ENCODE peak calls at places on chromosomes 13 and 19, in seven cellular contexts. U is endodermal cell; M is psoas muscle; S is HFFc6; I is RWPE1; C is CD4-positive, alpha-beta T cell; K is GM06990. F is an unnamed sample.

GRCh38 chr19:54928299-54928698 is 19.0 kb downstream of the NLRP7 start:
- DNase-seq in U (no peak), M (no peak), S (no peak), I (no peak), C (no peak), K (no peak), F (no peak)

GRCh38 chr13:84430015-84430414 is 547.7 kb upstream of the SLITRK1 start:
- DNase-seq in U (no peak), M (no peak), S (peak; percentile 92), I (no peak), C (no peak), K (no peak), F (no peak)

GRCh38 chr13:99997702-99998219 is 16.2 kb downstream of the ZIC2 start:
- DNase-seq in U (no peak), M (no peak), S (no peak), I (no peak), C (no peak), K (no peak), F (peak; percentile 17)

GRCh38 chr19:3062165-3063105 is at the start of gene TLE5:
- DNase-seq in U (peak; percentile 75), M (peak; percentile 75), S (no peak), I (peak; percentile 45), C (peak; percentile 63), K (peak; percentile 80), F (peak; percentile 95)

GRCh38 chr13:21852043-21852442 is 181.2 kb downstream of the FGF9 start:
- DNase-seq in U (no peak), M (no peak), S (no peak), I (peak; percentile 30), C (no peak), K (no peak), F (no peak)

GRCh38 chr13:113005076-113005865 is 36.3 kb downstream of the MCF2L start:
- DNase-seq in U (no peak), M (no peak), S (no peak), I (no peak), C (no peak), K (no peak), F (no peak)

GRCh38 chr19:46731007-46731501 is 14.1 kb upstream of the PRKD2 start:
- DNase-seq in U (no peak), M (no peak), S (peak; percentile 92), I (peak; percentile 82), C (no peak), K (no peak), F (no peak)

GRCh38 chr13:84097148-84097547 is 214.9 kb upstream of the SLITRK1 start:
- DNase-seq in U (no peak), M (no peak), S (no peak), I (no peak), C (no peak), K (no peak), F (no peak)

GRCh38 chr13:49308104-49308875 is 60.6 kb downstream of the CDADC1 start:
- DNase-seq in U (no peak), M (peak; percentile 85), S (no peak), I (no peak), C (no peak), K (no peak), F (no peak)

GRCh38 chr19:6556480-6556879 is 25.7 kb downstream of the TNFSF9 start:
- DNase-seq in U (no peak), M (no peak), S (no peak), I (no peak), C (no peak), K (peak; percentile 56), F (peak; percentile 31)

GRCh38 chr13:52737451-52737850 is 2.2 kb downstream of the CNMD start:
- DNase-seq in U (no peak), M (no peak), S (no peak), I (no peak), C (no peak), K (no peak), F (no peak)

GRCh38 chr19:38647368-38647965 is at the start of gene ACTN4:
- DNase-seq in U (peak; percentile 100), M (peak; percentile 100), S (peak; percentile 96), I (peak; percentile 96), C (peak; percentile 100), K (peak; percentile 99), F (peak; percentile 99)

GRCh38 chr19:55373318-55373992 is 3.2 kb upstream of the TMEM190 start:
- DNase-seq in U (peak; percentile 80), M (no peak), S (no peak), I (no peak), C (no peak), K (no peak), F (no peak)

GRCh38 chr19:14764401-14764800 is 14.0 kb downstream of the ADGRE2 start:
- DNase-seq in U (no peak), M (no peak), S (no peak), I (no peak), C (no peak), K (no peak), F (no peak)

GRCh38 chr19:55269299-55269698 is 10.5 kb upstream of the PPP6R1 start:
- DNase-seq in U (no peak), M (no peak), S (no peak), I (no peak), C (no peak), K (no peak), F (no peak)

GRCh38 chr19:41911889-41912731 is 16.1 kb downstream of the ERFL start:
- DNase-seq in U (no peak), M (no peak), S (no peak), I (no peak), C (no peak), K (no peak), F (no peak)

GRCh38 chr13:20190481-20191310 is 2.0 kb downstream of the GJB2 start:
- DNase-seq in U (no peak), M (no peak), S (peak; percentile 40), I (peak; percentile 75), C (no peak), K (no peak), F (no peak)

GRCh38 chr13:91142572-91142971 is 204.9 kb upstream of the MIR17HG start:
- DNase-seq in U (no peak), M (no peak), S (no peak), I (peak; percentile 8), C (no peak), K (no peak), F (no peak)

GRCh38 chr13:84430441-84430840 is 548.2 kb upstream of the SLITRK1 start:
- DNase-seq in U (no peak), M (no peak), S (no peak), I (no peak), C (no peak), K (no peak), F (no peak)

GRCh38 chr19:10206226-10206873 is 11.6 kb upstream of the DNMT1 start:
- DNase-seq in U (no peak), M (no peak), S (peak; percentile 33), I (no peak), C (no peak), K (no peak), F (no peak)

GRCh38 chr19:31312004-31312403 is 37.2 kb downstream of the TSHZ3 start:
- DNase-seq in U (no peak), M (no peak), S (peak; percentile 76), I (no peak), C (no peak), K (no peak), F (no peak)

GRCh38 chr19:38736036-38736412 is 8.2 kb downstream of the CAPN12 start:
- DNase-seq in U (peak; percentile 86), M (no peak), S (no peak), I (no peak), C (peak; percentile 36), K (peak; percentile 68), F (peak; percentile 87)

GRCh38 chr13:54261856-54262255 is 1233.2 kb downstream of the OLFM4 start:
- DNase-seq in U (no peak), M (no peak), S (no peak), I (no peak), C (no peak), K (no peak), F (no peak)

GRCh38 chr13:106819413-106820180 is 251.7 kb upstream of the ARGLU1 start:
- DNase-seq in U (no peak), M (no peak), S (no peak), I (no peak), C (no peak), K (no peak), F (no peak)
- TF ChIP-seq CTCF in U (no peak), M (no peak), S (no peak), I (no peak), C (no peak), K (no peak), F (no peak)

DNA sequence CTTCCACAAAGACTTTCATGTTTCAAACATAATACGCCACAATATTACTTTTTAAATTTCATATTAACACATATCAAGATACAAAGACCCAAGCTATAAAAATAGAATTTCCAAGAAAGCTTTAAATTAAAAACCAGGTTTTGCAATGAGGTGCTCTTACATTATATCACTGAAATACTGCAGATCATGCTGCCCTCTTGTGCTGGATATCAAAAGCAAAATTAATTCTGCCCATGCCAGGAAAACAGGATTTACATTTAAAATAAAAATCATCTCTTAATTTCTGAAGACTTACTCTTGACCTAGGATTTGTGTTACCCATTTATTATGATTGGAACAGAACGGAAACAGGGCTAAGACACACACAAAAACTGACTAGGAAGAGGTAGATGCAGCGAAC is 145.0 kb downstream of the ABCC4 start:
- DNase-seq in U (no peak), M (no peak), S (peak; percentile 31), I (peak; percentile 6), C (no peak), K (no peak), F (no peak)
- TF ChIP-seq CTCF in U (peak; percentile 54), M (no peak), S (peak; percentile 76), I (peak; percentile 24), C (no peak), K (no peak), F (no peak)

GRCh38 chr13:46340631-46341111 is 46.4 kb downstream of the RUBCNL start:
- DNase-seq in U (no peak), M (no peak), S (no peak), I (no peak), C (no peak), K (no peak), F (no peak)

GRCh38 chr13:46341112-46341711 is 45.8 kb downstream of the RUBCNL start:
- DNase-seq in U (no peak), M (no peak), S (peak; percentile 50), I (no peak), C (no peak), K (peak; percentile 54), F (peak; percentile 29)

GRCh38 chr13:46343279-46343949 is 43.6 kb downstream of the RUBCNL start:
- DNase-seq in U (peak; percentile 46), M (no peak), S (no peak), I (no peak), C (no peak), K (no peak), F (no peak)

GRCh38 chr13:46345400-46345799 is 41.7 kb downstream of the RUBCNL start:
- DNase-seq in U (no peak), M (no peak), S (no peak), I (no peak), C (no peak), K (no peak), F (no peak)

DNA sequence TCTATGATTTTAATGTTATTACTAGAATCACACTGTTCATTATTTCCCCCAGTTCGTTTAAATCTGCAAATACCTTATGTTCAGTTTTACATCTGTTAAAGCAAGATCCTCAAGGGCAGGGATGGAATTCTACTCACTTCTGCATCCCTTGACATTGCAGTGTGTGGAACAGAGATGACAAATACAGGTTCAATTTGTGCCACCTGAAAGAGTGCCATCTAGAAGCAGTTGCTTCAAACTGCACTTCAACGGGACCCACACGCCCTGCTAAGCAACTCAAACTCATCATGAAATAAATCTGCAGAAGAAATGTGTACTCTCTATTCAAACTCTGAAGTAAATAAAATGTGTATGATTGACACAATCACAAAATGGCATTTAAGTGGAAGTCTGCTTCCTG is 44.5 kb downstream of the RUBCNL start:
- DNase-seq in U (no peak), M (no peak), S (no peak), I (no peak), C (no peak), K (no peak), F (no peak)
- TF ChIP-seq CTCF in U (peak; percentile 29), M (no peak), S (no peak), I (no peak), C (no peak), K (peak; percentile 29), F (no peak)

GRCh38 chr13:76885203-76886004 is 801 bp downstream of the KCTD12 start:
- DNase-seq in U (peak; percentile 85), M (peak; percentile 70), S (peak; percentile 53), I (peak; percentile 41), C (peak; percentile 29), K (peak; percentile 86), F (peak; percentile 73)
- TF ChIP-seq CTCF in U (peak; percentile 55), M (peak; percentile 25), S (peak; percentile 43), I (peak; percentile 70), C (no peak), K (peak; percentile 59), F (peak; percentile 43)

F was measured in GM20000.